ENCODE peak calls at places on chromosomes 16 and 17, in seven cellular contexts. One of them, this sample, is unnamed.

GRCh38 chr17:81867123-81867951 is 3.8 kb downstream of the ARHGDIA start:
- DNase-seq in nephron progenitor cell: no peak
- DNase-seq in CD8-positive, alpha-beta memory T cell: no peak
- DNase-seq in NCI-H2029: peak
- DNase-seq in brain microvascular endothelial cell: peak
- DNase-seq in ACHN: no peak
- DNase-seq in immature natural killer cell: peak
- DNase-seq in this sample: no peak

GRCh38 chr17:2369551-2370210 is 31.2 kb downstream of the MNT start:
- DNase-seq in nephron progenitor cell: peak
- DNase-seq in CD8-positive, alpha-beta memory T cell: no peak
- DNase-seq in NCI-H2029: no peak
- DNase-seq in brain microvascular endothelial cell: no peak
- DNase-seq in ACHN: no peak
- DNase-seq in immature natural killer cell: no peak
- DNase-seq in this sample: no peak

GRCh38 chr17:80927791-80928216 is 63.8 kb upstream of the CHMP6 start:
- DNase-seq in nephron progenitor cell: no peak
- DNase-seq in CD8-positive, alpha-beta memory T cell: no peak
- DNase-seq in NCI-H2029: no peak
- DNase-seq in brain microvascular endothelial cell: peak
- DNase-seq in ACHN: no peak
- DNase-seq in immature natural killer cell: no peak
- DNase-seq in this sample: no peak

GRCh38 chr16:70553175-70553574 is 29.6 kb downstream of the SF3B3 start:
- DNase-seq in nephron progenitor cell: no peak
- DNase-seq in CD8-positive, alpha-beta memory T cell: no peak
- DNase-seq in NCI-H2029: no peak
- DNase-seq in brain microvascular endothelial cell: peak
- DNase-seq in ACHN: no peak
- DNase-seq in immature natural killer cell: no peak
- DNase-seq in this sample: no peak

GRCh38 chr17:9931144-9931543 is 26.1 kb upstream of the RCVRN start:
- DNase-seq in nephron progenitor cell: no peak
- DNase-seq in CD8-positive, alpha-beta memory T cell: no peak
- DNase-seq in NCI-H2029: no peak
- DNase-seq in brain microvascular endothelial cell: no peak
- DNase-seq in ACHN: no peak
- DNase-seq in immature natural killer cell: no peak
- DNase-seq in this sample: no peak

GRCh38 chr17:34719569-34719968 is 140.2 kb downstream of the TMEM132E start:
- DNase-seq in nephron progenitor cell: no peak
- DNase-seq in CD8-positive, alpha-beta memory T cell: no peak
- DNase-seq in NCI-H2029: no peak
- DNase-seq in brain microvascular endothelial cell: no peak
- DNase-seq in ACHN: no peak
- DNase-seq in immature natural killer cell: no peak
- DNase-seq in this sample: no peak

GRCh38 chr17:46774108-46774737 is 44.3 kb downstream of the WNT3 start:
- DNase-seq in nephron progenitor cell: no peak
- DNase-seq in CD8-positive, alpha-beta memory T cell: no peak
- DNase-seq in NCI-H2029: no peak
- DNase-seq in brain microvascular endothelial cell: no peak
- DNase-seq in ACHN: no peak
- DNase-seq in immature natural killer cell: no peak
- DNase-seq in this sample: no peak

GRCh38 chr17:49604314-49604869 is 28.7 kb downstream of the NXPH3 start:
- DNase-seq in nephron progenitor cell: no peak
- DNase-seq in CD8-positive, alpha-beta memory T cell: no peak
- DNase-seq in NCI-H2029: no peak
- DNase-seq in brain microvascular endothelial cell: no peak
- DNase-seq in ACHN: no peak
- DNase-seq in immature natural killer cell: no peak
- DNase-seq in this sample: no peak

GRCh38 chr16:58426095-58426494 is 33.8 kb downstream of the GINS3 start:
- DNase-seq in nephron progenitor cell: no peak
- DNase-seq in CD8-positive, alpha-beta memory T cell: no peak
- DNase-seq in NCI-H2029: no peak
- DNase-seq in brain microvascular endothelial cell: no peak
- DNase-seq in ACHN: no peak
- DNase-seq in immature natural killer cell: peak
- DNase-seq in this sample: no peak

GRCh38 chr17:8287651-8288335 is 677 bp upstream of the RANGRF start:
- DNase-seq in nephron progenitor cell: no peak
- DNase-seq in CD8-positive, alpha-beta memory T cell: no peak
- DNase-seq in NCI-H2029: peak
- DNase-seq in brain microvascular endothelial cell: no peak
- DNase-seq in ACHN: no peak
- DNase-seq in immature natural killer cell: no peak
- DNase-seq in this sample: no peak

GRCh38 chr17:43372273-43372911 is 26.4 kb upstream of the ARL4D start:
- DNase-seq in nephron progenitor cell: no peak
- DNase-seq in CD8-positive, alpha-beta memory T cell: no peak
- DNase-seq in NCI-H2029: no peak
- DNase-seq in brain microvascular endothelial cell: no peak
- DNase-seq in ACHN: peak
- DNase-seq in immature natural killer cell: no peak
- DNase-seq in this sample: no peak

GRCh38 chr17:9645858-9646555 is 690 bp downstream of the USP43 start:
- DNase-seq in nephron progenitor cell: peak
- DNase-seq in CD8-positive, alpha-beta memory T cell: no peak
- DNase-seq in NCI-H2029: peak
- DNase-seq in brain microvascular endothelial cell: no peak
- DNase-seq in ACHN: peak
- DNase-seq in immature natural killer cell: peak
- DNase-seq in this sample: no peak

GRCh38 chr17:31052187-31052889 is 42.4 kb upstream of the NF1 start:
- DNase-seq in nephron progenitor cell: no peak
- DNase-seq in CD8-positive, alpha-beta memory T cell: no peak
- DNase-seq in NCI-H2029: no peak
- DNase-seq in brain microvascular endothelial cell: peak
- DNase-seq in ACHN: no peak
- DNase-seq in immature natural killer cell: peak
- DNase-seq in this sample: no peak

GRCh38 chr17:39739020-39739884 is 1.5 kb downstream of the GRB7 start:
- DNase-seq in nephron progenitor cell: peak
- DNase-seq in CD8-positive, alpha-beta memory T cell: no peak
- DNase-seq in NCI-H2029: peak
- DNase-seq in brain microvascular endothelial cell: no peak
- DNase-seq in ACHN: peak
- DNase-seq in immature natural killer cell: no peak
- DNase-seq in this sample: peak

GRCh38 chr17:71055128-71055527 is 885.8 kb downstream of the KCNJ2 start:
- DNase-seq in nephron progenitor cell: no peak
- DNase-seq in CD8-positive, alpha-beta memory T cell: no peak
- DNase-seq in NCI-H2029: no peak
- DNase-seq in brain microvascular endothelial cell: peak
- DNase-seq in ACHN: no peak
- DNase-seq in immature natural killer cell: no peak
- DNase-seq in this sample: no peak

GRCh38 chr17:18035704-18036103 is 3.3 kb downstream of the ATPAF2 start:
- DNase-seq in nephron progenitor cell: no peak
- DNase-seq in CD8-positive, alpha-beta memory T cell: no peak
- DNase-seq in NCI-H2029: no peak
- DNase-seq in brain microvascular endothelial cell: no peak
- DNase-seq in ACHN: no peak
- DNase-seq in immature natural killer cell: no peak
- DNase-seq in this sample: no peak

GRCh38 chr17:28271431-28271830 is 47.6 kb upstream of the TMEM97 start:
- DNase-seq in nephron progenitor cell: no peak
- DNase-seq in CD8-positive, alpha-beta memory T cell: no peak
- DNase-seq in NCI-H2029: no peak
- DNase-seq in brain microvascular endothelial cell: no peak
- DNase-seq in ACHN: no peak
- DNase-seq in immature natural killer cell: no peak
- DNase-seq in this sample: no peak